ENCODE peak calls at places on chromosome 13, in four cellular contexts. D is HCEC 1CT, I is retinal pigment epithelial cell, B is omental fat pad. L is an unnamed sample.
A peak's percentile ranks its signal among the peaks of the same experiment; 100 is the strongest.

GRCh38 chr13:20369886-20370361 is 137.8 kb upstream of the GJB6 start:
- DNase-seq in I (no peak), B (no peak), D (no peak), L (no peak)

GRCh38 chr13:44786724-44787123 is 202.5 kb downstream of the NUFIP1 start:
- DNase-seq in I (no peak), D (peak; percentile 23), B (no peak), L (no peak)

GRCh38 chr13:41823486-41823885 is 137.4 kb downstream of the VWA8 start:
- DNase-seq in I (no peak), B (no peak), D (no peak), L (no peak)

GRCh38 chr13:107284168-107284567 is 716.2 kb upstream of the ARGLU1 start:
- DNase-seq in D (peak; percentile 60), B (no peak), I (peak; percentile 39), L (peak; percentile 31)

GRCh38 chr13:112063807-112064206 is 3.1 kb upstream of the SOX1 start:
- DNase-seq in D (no peak), I (no peak), B (no peak), L (no peak)

GRCh38 chr13:96214804-96215445 is 125.0 kb downstream of the HS6ST3 start:
- DNase-seq in B (no peak), I (no peak), D (peak; percentile 55), L (peak; percentile 2)

GRCh38 chr13:113114511-113115362 is 7.9 kb upstream of the F10 start:
- DNase-seq in D (no peak), I (no peak), B (no peak), L (no peak)

GRCh38 chr13:79490846-79491245 is 9.9 kb downstream of the NDFIP2 start:
- DNase-seq in I (no peak), B (no peak), D (peak; percentile 17), L (no peak)

GRCh38 chr13:55572862-55573261 is 1567.9 kb upstream of the PRR20A start:
- DNase-seq in D (no peak), B (no peak), I (no peak), L (no peak)

GRCh38 chr13:106525865-106526264 is 9.6 kb downstream of the EFNB2 start:
- DNase-seq in I (no peak), D (no peak), B (no peak), L (no peak)

GRCh38 chr13:63944896-63945295 is 2529.2 kb upstream of the PCDH20 start:
- DNase-seq in D (no peak), I (peak; percentile 51), B (no peak), L (no peak)

GRCh38 chr13:26500618-26501320 is 56.7 kb upstream of the WASF3 start:
- DNase-seq in B (no peak), D (no peak), I (no peak), L (no peak)

GRCh38 chr13:52794589-52794988 is 53.9 kb downstream of the PCDH8 start:
- DNase-seq in I (no peak), D (no peak), B (no peak), L (no peak)

GRCh38 chr13:53405616-53406015 is 377.0 kb downstream of the OLFM4 start:
- DNase-seq in D (no peak), I (no peak), B (no peak), L (no peak)

GRCh38 chr13:30577381-30577780 is 40.3 kb upstream of the USPL1 start:
- DNase-seq in B (no peak), I (peak; percentile 26), D (peak; percentile 91), L (peak; percentile 45)

GRCh38 chr13:47929156-47929555 is 71.9 kb downstream of the SUCLA2 start:
- DNase-seq in B (no peak), D (no peak), I (no peak), L (no peak)

GRCh38 chr13:32134241-32134801 is 102.7 kb downstream of the FRY start:
- DNase-seq in I (no peak), D (peak; percentile 61), B (no peak), L (no peak)

GRCh38 chr13:113220877-113221276 is 11.5 kb downstream of the CUL4A start:
- DNase-seq in D (no peak), B (no peak), I (no peak), L (no peak)

GRCh38 chr13:80312012-80312704 is 28.8 kb downstream of the SPRY2 start:
- DNase-seq in I (no peak), D (no peak), B (no peak), L (no peak)

GRCh38 chr13:76463314-76463713 is 422.9 kb downstream of the KCTD12 start:
- DNase-seq in I (no peak), B (no peak), D (no peak), L (no peak)

GRCh38 chr13:97858161-97858560 is 95.3 kb upstream of the IPO5 start:
- DNase-seq in I (no peak), D (no peak), B (no peak), L (no peak)

GRCh38 chr13:27374650-27375049 is 49.8 kb upstream of the GTF3A start:
- DNase-seq in I (no peak), D (peak; percentile 85), B (no peak), L (peak; percentile 32)

GRCh38 chr13:87147076-87147475 is 524.1 kb upstream of the SLITRK5 start:
- DNase-seq in I (peak; percentile 34), D (peak; percentile 88), B (no peak), L (no peak)

GRCh38 chr13:71524245-71525002 is 342.6 kb downstream of the DACH1 start:
- DNase-seq in I (no peak), D (no peak), B (no peak), L (no peak)

GRCh38 chr13:101988140-101988539 is 413.7 kb downstream of the FGF14 start:
- DNase-seq in I (no peak), D (no peak), B (no peak), L (no peak)

GRCh38 chr13:98937911-98938381 is 39.9 kb downstream of the DOCK9 start:
- DNase-seq in I (no peak), D (no peak), B (no peak), L (no peak)

L was measured in epithelial cell of proximal tubule.